ENCODE peak calls at places on chromosomes 7 and 10, in six cellular contexts. One of them, this sample, is unnamed.

GRCh38 chr7:25073451-25073850 is 51.6 kb downstream of the CYCS start:
- DNase-seq in CD4-positive, alpha-beta memory T cell: no peak
- DNase-seq in CD8-positive, alpha-beta T cell: no peak
- DNase-seq in Panc1: no peak
- DNase-seq in left ventricle myocardium inferior: no peak
- DNase-seq in CD4-positive, CD25-positive, alpha-beta regulatory T cell: no peak
- DNase-seq in this sample: no peak

GRCh38 chr7:100825215-100825671 is 2.1 kb downstream of the EPHB4 start:
- DNase-seq in CD4-positive, CD25-positive, alpha-beta regulatory T cell: no peak
- DNase-seq in CD4-positive, alpha-beta memory T cell: no peak
- DNase-seq in CD8-positive, alpha-beta T cell: no peak
- DNase-seq in Panc1: no peak
- DNase-seq in left ventricle myocardium inferior: no peak
- DNase-seq in this sample: no peak

GRCh38 chr7:73717991-73718405 is 1.5 kb downstream of the STX1A start:
- DNase-seq in left ventricle myocardium inferior: no peak
- DNase-seq in CD4-positive, alpha-beta memory T cell: peak; percentile 59
- DNase-seq in CD8-positive, alpha-beta T cell: peak; percentile 81
- DNase-seq in CD4-positive, CD25-positive, alpha-beta regulatory T cell: peak; percentile 68
- DNase-seq in Panc1: peak; percentile 68
- DNase-seq in this sample: no peak

GRCh38 chr10:73991846-73992245 is 6.1 kb upstream of the VCL start:
- DNase-seq in left ventricle myocardium inferior: peak; percentile 31
- DNase-seq in CD4-positive, alpha-beta memory T cell: peak; percentile 84
- DNase-seq in Panc1: no peak
- DNase-seq in CD4-positive, CD25-positive, alpha-beta regulatory T cell: peak; percentile 95
- DNase-seq in CD8-positive, alpha-beta T cell: peak; percentile 77
- DNase-seq in this sample: peak; percentile 71

GRCh38 chr10:123496996-123497660 is 169.0 kb upstream of the GPR26 start:
- DNase-seq in left ventricle myocardium inferior: no peak
- DNase-seq in CD8-positive, alpha-beta T cell: no peak
- DNase-seq in CD4-positive, alpha-beta memory T cell: no peak
- DNase-seq in Panc1: no peak
- DNase-seq in CD4-positive, CD25-positive, alpha-beta regulatory T cell: no peak
- DNase-seq in this sample: no peak

GRCh38 chr7:91357379-91357778 is 93.1 kb downstream of the FZD1 start:
- DNase-seq in CD4-positive, CD25-positive, alpha-beta regulatory T cell: no peak
- DNase-seq in CD4-positive, alpha-beta memory T cell: no peak
- DNase-seq in Panc1: no peak
- DNase-seq in CD8-positive, alpha-beta T cell: no peak
- DNase-seq in left ventricle myocardium inferior: no peak
- DNase-seq in this sample: no peak

GRCh38 chr10:125149278-125150047 is 10.9 kb downstream of the CTBP2 start:
- DNase-seq in CD8-positive, alpha-beta T cell: no peak
- DNase-seq in CD4-positive, alpha-beta memory T cell: no peak
- DNase-seq in CD4-positive, CD25-positive, alpha-beta regulatory T cell: no peak
- DNase-seq in Panc1: peak; percentile 62
- DNase-seq in left ventricle myocardium inferior: peak; percentile 55
- DNase-seq in this sample: peak; percentile 63

GRCh38 chr10:119541046-119541445 is 1.5 kb downstream of the RGS10 start:
- DNase-seq in CD4-positive, alpha-beta memory T cell: no peak
- DNase-seq in CD4-positive, CD25-positive, alpha-beta regulatory T cell: peak; percentile 31
- DNase-seq in left ventricle myocardium inferior: no peak
- DNase-seq in Panc1: no peak
- DNase-seq in CD8-positive, alpha-beta T cell: no peak
- DNase-seq in this sample: no peak

GRCh38 chr7:111796671-111797070 is 234.4 kb upstream of the IMMP2L start:
- DNase-seq in left ventricle myocardium inferior: no peak
- DNase-seq in CD8-positive, alpha-beta T cell: no peak
- DNase-seq in Panc1: no peak
- DNase-seq in CD4-positive, alpha-beta memory T cell: no peak
- DNase-seq in CD4-positive, CD25-positive, alpha-beta regulatory T cell: peak; percentile 5
- DNase-seq in this sample: no peak

GRCh38 chr10:5595591-5596590 is 70.5 kb downstream of the ASB13 start:
- DNase-seq in CD4-positive, alpha-beta memory T cell: no peak
- DNase-seq in CD8-positive, alpha-beta T cell: no peak
- DNase-seq in Panc1: peak; percentile 36
- DNase-seq in left ventricle myocardium inferior: no peak
- DNase-seq in CD4-positive, CD25-positive, alpha-beta regulatory T cell: no peak
- DNase-seq in this sample: peak; percentile 28

GRCh38 chr7:137454169-137455166 is 110.9 kb upstream of the PTN start:
- DNase-seq in left ventricle myocardium inferior: no peak
- DNase-seq in CD4-positive, alpha-beta memory T cell: peak; percentile 7
- DNase-seq in CD4-positive, CD25-positive, alpha-beta regulatory T cell: peak; percentile 20
- DNase-seq in Panc1: peak; percentile 20
- DNase-seq in CD8-positive, alpha-beta T cell: no peak
- DNase-seq in this sample: no peak

GRCh38 chr10:82811621-82812020 is 936.6 kb downstream of the NRG3 start:
- DNase-seq in CD4-positive, CD25-positive, alpha-beta regulatory T cell: no peak
- DNase-seq in left ventricle myocardium inferior: no peak
- DNase-seq in Panc1: no peak
- DNase-seq in CD8-positive, alpha-beta T cell: no peak
- DNase-seq in CD4-positive, alpha-beta memory T cell: no peak
- DNase-seq in this sample: no peak

GRCh38 chr7:68789597-68789996 is 808.7 kb upstream of the AUTS2 start:
- DNase-seq in Panc1: no peak
- DNase-seq in CD4-positive, CD25-positive, alpha-beta regulatory T cell: no peak
- DNase-seq in left ventricle myocardium inferior: no peak
- DNase-seq in CD8-positive, alpha-beta T cell: no peak
- DNase-seq in CD4-positive, alpha-beta memory T cell: no peak
- DNase-seq in this sample: no peak

GRCh38 chr10:4543943-4544540 is 282.0 kb upstream of the AKR1E2 start:
- DNase-seq in CD4-positive, alpha-beta memory T cell: no peak
- DNase-seq in CD8-positive, alpha-beta T cell: no peak
- DNase-seq in Panc1: no peak
- DNase-seq in CD4-positive, CD25-positive, alpha-beta regulatory T cell: no peak
- DNase-seq in left ventricle myocardium inferior: no peak
- DNase-seq in this sample: no peak

GRCh38 chr10:50506861-50507573 is 116.7 kb downstream of the SGMS1 start:
- DNase-seq in CD8-positive, alpha-beta T cell: no peak
- DNase-seq in Panc1: no peak
- DNase-seq in CD4-positive, CD25-positive, alpha-beta regulatory T cell: no peak
- DNase-seq in left ventricle myocardium inferior: peak; percentile 52
- DNase-seq in CD4-positive, alpha-beta memory T cell: no peak
- DNase-seq in this sample: no peak

DNA sequence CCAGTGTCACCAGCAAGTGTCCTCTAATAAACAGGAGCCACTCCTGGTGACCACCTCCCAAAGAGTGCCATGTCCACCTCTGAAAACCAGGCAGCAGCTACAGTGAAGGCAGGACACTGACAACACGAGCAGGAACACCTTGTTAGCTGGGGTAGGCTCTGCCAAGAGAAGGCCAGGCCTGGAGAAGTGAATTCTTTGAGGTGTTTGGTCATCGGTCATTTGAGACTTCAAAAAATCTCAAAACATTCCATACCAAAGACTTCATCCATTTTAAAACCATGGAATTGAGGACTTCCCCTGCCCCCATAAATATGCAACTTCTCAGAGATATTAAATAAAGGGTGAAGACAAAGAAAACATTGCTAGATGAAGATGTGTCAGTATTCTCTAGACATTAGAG is 28.3 kb upstream of the OPALIN start:
- DNase-seq in CD4-positive, alpha-beta memory T cell: no peak
- DNase-seq in CD8-positive, alpha-beta T cell: no peak
- DNase-seq in left ventricle myocardium inferior: no peak
- DNase-seq in CD4-positive, CD25-positive, alpha-beta regulatory T cell: no peak
- DNase-seq in Panc1: no peak
- DNase-seq in this sample: no peak
- H3K9me3 ChIP-seq in CD4-positive, alpha-beta memory T cell: no peaks in the 10 kb centered on the region
- H3K9me3 ChIP-seq in CD8-positive, alpha-beta T cell: no peaks in the 10 kb centered on the region
- H3K9me3 ChIP-seq in left ventricle myocardium inferior: no peaks in the 10 kb centered on the region
- H3K9me3 ChIP-seq in CD4-positive, CD25-positive, alpha-beta regulatory T cell: no peaks in the 10 kb centered on the region
- H3K9me3 ChIP-seq in Panc1: no peaks in the 10 kb centered on the region
- H3K9me3 ChIP-seq in this sample: no peaks in the 10 kb centered on the region

GRCh38 chr7:253491-254336 is 36.3 kb upstream of the FOXL3 start:
- DNase-seq in CD4-positive, alpha-beta memory T cell: no peak
- DNase-seq in CD4-positive, CD25-positive, alpha-beta regulatory T cell: no peak
- DNase-seq in left ventricle myocardium inferior: no peak
- DNase-seq in Panc1: no peak
- DNase-seq in CD8-positive, alpha-beta T cell: no peak
- DNase-seq in this sample: no peak

GRCh38 chr7:255038-255435 is 34.9 kb upstream of the FOXL3 start:
- DNase-seq in CD4-positive, alpha-beta memory T cell: no peak
- DNase-seq in CD4-positive, CD25-positive, alpha-beta regulatory T cell: no peak
- DNase-seq in left ventricle myocardium inferior: no peak
- DNase-seq in CD8-positive, alpha-beta T cell: no peak
- DNase-seq in Panc1: no peak
- DNase-seq in this sample: peak; percentile 21

GRCh38 chr7:255721-256361 is 34.1 kb upstream of the FOXL3 start:
- DNase-seq in CD4-positive, alpha-beta memory T cell: no peak
- DNase-seq in left ventricle myocardium inferior: no peak
- DNase-seq in CD4-positive, CD25-positive, alpha-beta regulatory T cell: no peak
- DNase-seq in Panc1: no peak
- DNase-seq in CD8-positive, alpha-beta T cell: no peak
- DNase-seq in this sample: peak; percentile 45

GRCh38 chr7:252981-253380 is 37.0 kb upstream of the FOXL3 start:
- DNase-seq in Panc1: no peak
- DNase-seq in CD4-positive, alpha-beta memory T cell: no peak
- DNase-seq in left ventricle myocardium inferior: no peak
- DNase-seq in CD4-positive, CD25-positive, alpha-beta regulatory T cell: no peak
- DNase-seq in CD8-positive, alpha-beta T cell: no peak
- DNase-seq in this sample: no peak

DNA sequence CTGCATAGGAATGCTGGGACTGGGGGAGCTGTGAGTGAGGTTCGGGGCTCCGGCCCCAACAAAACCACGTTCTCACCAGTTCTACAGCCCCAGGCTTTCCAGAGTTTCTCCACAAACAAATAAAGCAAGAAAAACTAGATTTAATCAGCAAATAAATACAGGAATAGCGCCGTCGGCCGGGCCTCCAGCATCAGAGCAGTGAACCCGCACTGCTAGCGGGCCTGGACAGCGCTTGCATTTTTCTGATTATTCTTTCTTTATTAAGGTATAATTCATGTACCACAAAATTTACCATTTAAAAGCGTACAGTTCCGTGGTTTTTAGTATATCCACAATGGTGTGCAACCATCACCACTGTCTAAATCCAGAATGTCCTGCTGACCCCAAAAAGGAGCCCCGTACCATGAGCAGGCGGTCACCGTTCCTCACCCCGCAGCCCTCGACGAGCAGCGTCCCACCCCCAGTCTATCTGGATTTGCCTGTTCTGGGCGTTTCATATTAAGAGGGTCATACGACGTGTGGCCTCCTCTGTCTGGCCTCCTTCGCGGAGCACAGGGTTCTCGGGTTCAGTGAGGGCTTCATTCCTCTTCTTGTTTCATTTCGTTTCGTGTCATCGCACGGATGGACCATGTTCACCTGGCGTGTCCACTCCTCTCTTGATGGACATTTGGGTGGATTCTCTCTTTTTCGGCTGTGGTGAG is 35.5 kb upstream of the FOXL3 start:
- DNase-seq in Panc1: no peak
- DNase-seq in CD4-positive, alpha-beta memory T cell: no peak
- DNase-seq in CD8-positive, alpha-beta T cell: no peak
- DNase-seq in CD4-positive, CD25-positive, alpha-beta regulatory T cell: no peak
- DNase-seq in left ventricle myocardium inferior: no peak
- DNase-seq in this sample: peak; percentile 31
- H3K9me3 ChIP-seq in Panc1: no peaks in the 10 kb centered on the region
- H3K9me3 ChIP-seq in CD4-positive, alpha-beta memory T cell: no peaks in the 10 kb centered on the region
- H3K9me3 ChIP-seq in CD8-positive, alpha-beta T cell: no peaks in the 10 kb centered on the region
- H3K9me3 ChIP-seq in CD4-positive, CD25-positive, alpha-beta regulatory T cell: no peaks in the 10 kb centered on the region
- H3K9me3 ChIP-seq in left ventricle myocardium inferior: no peaks in the 10 kb centered on the region
- H3K9me3 ChIP-seq in this sample: no peaks in the 10 kb centered on the region

GRCh38 chr10:3525832-3526449 is 259.1 kb downstream of the KLF6 start:
- DNase-seq in left ventricle myocardium inferior: peak; percentile 28
- DNase-seq in CD4-positive, alpha-beta memory T cell: no peak
- DNase-seq in CD4-positive, CD25-positive, alpha-beta regulatory T cell: no peak
- DNase-seq in CD8-positive, alpha-beta T cell: no peak
- DNase-seq in Panc1: peak; percentile 32
- DNase-seq in this sample: no peak

GRCh38 chr10:3527144-3527543 is 257.9 kb downstream of the KLF6 start:
- DNase-seq in CD4-positive, CD25-positive, alpha-beta regulatory T cell: no peak
- DNase-seq in CD4-positive, alpha-beta memory T cell: no peak
- DNase-seq in left ventricle myocardium inferior: no peak
- DNase-seq in CD8-positive, alpha-beta T cell: no peak
- DNase-seq in Panc1: no peak
- DNase-seq in this sample: no peak

GRCh38 chr10:3523309-3524050 is 261.5 kb downstream of the KLF6 start:
- DNase-seq in Panc1: no peak
- DNase-seq in CD8-positive, alpha-beta T cell: no peak
- DNase-seq in left ventricle myocardium inferior: no peak
- DNase-seq in CD4-positive, alpha-beta memory T cell: no peak
- DNase-seq in CD4-positive, CD25-positive, alpha-beta regulatory T cell: no peak
- DNase-seq in this sample: no peak

GRCh38 chr10:3526721-3527120 is 258.3 kb downstream of the KLF6 start:
- DNase-seq in Panc1: no peak
- DNase-seq in left ventricle myocardium inferior: no peak
- DNase-seq in CD4-positive, alpha-beta memory T cell: no peak
- DNase-seq in CD4-positive, CD25-positive, alpha-beta regulatory T cell: no peak
- DNase-seq in CD8-positive, alpha-beta T cell: no peak
- DNase-seq in this sample: no peak

DNA sequence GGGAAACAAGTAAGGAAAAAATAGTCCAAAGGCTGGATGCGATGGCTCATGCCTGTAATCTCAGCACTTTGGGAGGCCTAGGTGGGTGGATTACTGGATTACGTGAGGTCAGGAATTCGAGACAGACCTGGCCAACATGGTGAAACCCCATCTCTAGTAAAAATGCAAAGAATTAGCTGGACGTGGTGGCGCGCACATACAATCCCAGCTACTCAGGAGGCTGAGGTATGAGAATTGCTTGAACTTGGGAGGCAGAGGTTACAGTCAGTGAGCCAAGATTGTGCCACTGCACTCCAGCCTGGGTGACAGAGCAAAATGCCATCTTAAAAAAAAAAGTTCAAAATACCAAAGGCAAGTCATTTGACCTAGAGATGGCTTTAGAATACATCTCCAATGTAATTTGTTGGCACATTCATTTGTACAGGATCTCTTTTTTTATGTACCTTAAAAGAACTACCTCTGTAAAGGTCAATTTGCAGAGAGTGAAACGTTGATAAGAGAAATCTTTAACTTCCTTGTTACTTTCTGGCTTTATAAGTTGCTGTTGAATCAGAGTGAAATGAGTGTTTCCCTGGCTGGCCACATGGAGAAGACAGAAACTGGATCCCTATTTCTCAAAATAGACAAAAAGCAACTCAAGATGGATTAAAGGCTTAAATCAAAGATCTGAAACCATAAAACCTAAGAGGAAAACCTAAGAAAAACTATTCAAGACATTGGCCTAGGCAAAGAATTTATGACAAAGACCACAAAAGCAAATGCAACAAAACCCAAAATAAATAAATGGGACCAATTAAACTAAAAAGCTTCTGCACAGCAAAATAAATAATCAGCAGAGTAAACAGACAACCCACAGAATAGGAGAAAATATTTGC is 260.7 kb downstream of the KLF6 start:
- DNase-seq in left ventricle myocardium inferior: no peak
- DNase-seq in CD8-positive, alpha-beta T cell: no peak
- DNase-seq in CD4-positive, alpha-beta memory T cell: no peak
- DNase-seq in CD4-positive, CD25-positive, alpha-beta regulatory T cell: no peak
- DNase-seq in Panc1: no peak
- DNase-seq in this sample: no peak
- H3K9me3 ChIP-seq in left ventricle myocardium inferior: no peaks in the 10 kb centered on the region
- H3K9me3 ChIP-seq in CD8-positive, alpha-beta T cell: no peaks in the 10 kb centered on the region
- H3K9me3 ChIP-seq in CD4-positive, alpha-beta memory T cell: no peaks in the 10 kb centered on the region
- H3K9me3 ChIP-seq in CD4-positive, CD25-positive, alpha-beta regulatory T cell: no peaks in the 10 kb centered on the region
- H3K9me3 ChIP-seq in Panc1: no peaks in the 10 kb centered on the region
- H3K9me3 ChIP-seq in this sample: no peaks in the 10 kb centered on the region

DNA sequence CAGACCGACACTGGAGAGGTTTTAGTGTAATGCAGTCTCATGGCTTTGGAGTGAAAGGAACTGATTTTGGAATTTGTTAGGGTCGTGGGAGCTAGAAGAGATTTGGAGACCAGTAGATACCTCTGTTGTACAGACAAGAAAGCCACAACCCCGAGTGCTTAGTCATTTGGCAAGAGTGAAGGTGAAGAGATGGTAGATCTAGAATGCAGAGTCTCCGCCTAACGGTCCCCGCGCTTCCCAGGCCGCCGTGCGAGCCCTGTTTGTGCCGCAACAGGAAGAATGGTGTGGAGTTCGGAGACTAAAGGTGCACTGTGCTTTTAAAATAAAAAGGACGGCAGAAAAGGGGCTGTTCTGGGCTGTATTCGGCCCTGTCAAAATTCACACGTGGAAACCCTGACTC is 186.7 kb downstream of the ADARB2 start:
- DNase-seq in CD8-positive, alpha-beta T cell: no peak
- DNase-seq in CD4-positive, alpha-beta memory T cell: no peak
- DNase-seq in left ventricle myocardium inferior: no peak
- DNase-seq in CD4-positive, CD25-positive, alpha-beta regulatory T cell: no peak
- DNase-seq in Panc1: no peak
- DNase-seq in this sample: no peak
- H3K9me3 ChIP-seq in CD8-positive, alpha-beta T cell: no peaks in the 10 kb centered on the region
- H3K9me3 ChIP-seq in CD4-positive, alpha-beta memory T cell: no peaks in the 10 kb centered on the region
- H3K9me3 ChIP-seq in left ventricle myocardium inferior: no peaks in the 10 kb centered on the region
- H3K9me3 ChIP-seq in CD4-positive, CD25-positive, alpha-beta regulatory T cell: no peaks in the 10 kb centered on the region
- H3K9me3 ChIP-seq in Panc1: no peaks in the 10 kb centered on the region
- H3K9me3 ChIP-seq in this sample: no peaks in the 10 kb centered on the region